ENCODE peak calls at places on chromosomes 11 and 22, in eight cellular contexts. X is IMR-90, C is cardiac muscle cell, S is AG04450, P is HCT116, G is left ventricle myocardium inferior, J is astrocyte, W is stomach. Q is an unnamed sample.

GRCh38 chr11:72896431-72896830 is 82.2 kb downstream of the ATG16L2 start:
- DNase-seq in X (no peak), C (no peak), S (no peak), P (no peak), G (no peak), J (no peak), W (no peak), Q (no peak)

GRCh38 chr11:57514538-57515331 is 767 bp downstream of the SLC43A1 start:
- DNase-seq in X (peak; percentile 24), C (peak; percentile 47), S (no peak), P (no peak), G (peak; percentile 69), J (no peak), W (peak; percentile 69), Q (peak; percentile 89)

GRCh38 chr11:93737904-93738612 is 3.2 kb downstream of the TAF1D start:
- DNase-seq in X (peak; percentile 18), C (no peak), S (no peak), P (no peak), G (no peak), J (peak; percentile 18), W (no peak), Q (no peak)

GRCh38 chr11:783581-784015 is 6.3 kb downstream of the CEND1 start:
- DNase-seq in X (peak; percentile 96), C (peak; percentile 80), S (peak; percentile 89), P (peak; percentile 78), G (peak; percentile 68), J (peak; percentile 86), W (peak; percentile 89), Q (peak; percentile 92)

GRCh38 chr11:110217478-110217877 is 78.9 kb downstream of the RDX start:
- DNase-seq in X (no peak), C (no peak), S (no peak), P (no peak), G (no peak), J (no peak), W (no peak), Q (no peak)

GRCh38 chr22:42399315-42400271 is 32.6 kb downstream of the NFAM1 start:
- DNase-seq in X (no peak), C (peak; percentile 3), S (no peak), P (no peak), G (peak; percentile 27), J (peak; percentile 2), W (peak; percentile 30), Q (peak; percentile 69)

GRCh38 chr11:75325713-75326438 is 25.6 kb downstream of the ARRB1 start:
- DNase-seq in X (peak; percentile 97), C (peak; percentile 93), S (peak; percentile 79), P (peak; percentile 71), G (peak; percentile 70), J (peak; percentile 95), W (peak; percentile 85), Q (peak; percentile 82)

GRCh38 chr11:81707881-81708280 is 1025.8 kb downstream of the FAM181B start:
- DNase-seq in X (no peak), C (no peak), S (no peak), P (no peak), G (no peak), J (no peak), W (no peak), Q (no peak)

GRCh38 chr11:61713464-61713863 is 33.3 kb downstream of the DAGLA start:
- DNase-seq in X (no peak), C (no peak), S (no peak), P (no peak), G (no peak), J (no peak), W (no peak), Q (no peak)

GRCh38 chr11:123653997-123654565 is 343 bp downstream of the SCN3B start:
- DNase-seq in X (peak; percentile 34), C (peak; percentile 51), S (peak; percentile 1), P (no peak), G (peak; percentile 58), J (peak; percentile 49), W (peak; percentile 32), Q (peak; percentile 84)

GRCh38 chr22:27492566-27493201 is 308.9 kb downstream of the MN1 start:
- DNase-seq in X (no peak), C (no peak), S (no peak), P (no peak), G (no peak), J (no peak), W (no peak), Q (no peak)

GRCh38 chr11:120750647-120751419 is 239.3 kb downstream of the GRIK4 start:
- DNase-seq in X (no peak), C (no peak), S (no peak), P (no peak), G (no peak), J (no peak), W (no peak), Q (no peak)

GRCh38 chr22:41524283-41524682 is 20.0 kb downstream of the POLR3H start:
- DNase-seq in X (peak; percentile 78), C (peak; percentile 40), S (peak; percentile 50), P (no peak), G (peak; percentile 71), J (no peak), W (peak; percentile 92), Q (peak; percentile 92)

GRCh38 chr11:63445720-63446119 is 45.2 kb downstream of the PLAAT5 start:
- DNase-seq in X (peak; percentile 42), C (peak; percentile 5), S (no peak), P (no peak), G (no peak), J (peak; percentile 43), W (no peak), Q (no peak)

DNA sequence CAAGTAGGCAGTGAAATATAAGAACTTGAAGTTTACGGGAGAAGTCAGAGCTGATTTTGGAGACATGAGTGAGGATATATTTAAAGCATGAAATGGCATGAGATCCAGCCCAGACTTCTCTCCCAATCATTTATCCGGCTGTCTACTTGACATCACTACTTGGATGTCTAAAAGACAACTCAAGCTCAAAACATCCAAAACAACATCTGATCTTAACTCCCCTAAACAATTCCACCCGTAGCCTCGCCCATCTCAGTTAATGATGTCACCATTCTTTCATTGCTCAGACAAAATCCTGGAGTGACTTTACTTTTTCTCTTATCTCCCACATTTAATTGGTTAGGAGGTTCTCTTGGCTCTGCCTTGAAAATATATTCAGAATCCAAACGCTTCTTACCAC is 44.5 kb downstream of the WEE1 start:
- DNase-seq in X (peak; percentile 87), C (no peak), S (no peak), P (no peak), G (no peak), J (peak; percentile 62), W (no peak), Q (no peak)
- H3K4me3 ChIP-seq in X (no peak overlapping the region), C (no peak overlapping the region), S (no peak overlapping the region), P (no peak overlapping the region), G (no peak overlapping the region), J (no peak overlapping the region), W (no peak overlapping the region), Q (no peak overlapping the region)

DNA sequence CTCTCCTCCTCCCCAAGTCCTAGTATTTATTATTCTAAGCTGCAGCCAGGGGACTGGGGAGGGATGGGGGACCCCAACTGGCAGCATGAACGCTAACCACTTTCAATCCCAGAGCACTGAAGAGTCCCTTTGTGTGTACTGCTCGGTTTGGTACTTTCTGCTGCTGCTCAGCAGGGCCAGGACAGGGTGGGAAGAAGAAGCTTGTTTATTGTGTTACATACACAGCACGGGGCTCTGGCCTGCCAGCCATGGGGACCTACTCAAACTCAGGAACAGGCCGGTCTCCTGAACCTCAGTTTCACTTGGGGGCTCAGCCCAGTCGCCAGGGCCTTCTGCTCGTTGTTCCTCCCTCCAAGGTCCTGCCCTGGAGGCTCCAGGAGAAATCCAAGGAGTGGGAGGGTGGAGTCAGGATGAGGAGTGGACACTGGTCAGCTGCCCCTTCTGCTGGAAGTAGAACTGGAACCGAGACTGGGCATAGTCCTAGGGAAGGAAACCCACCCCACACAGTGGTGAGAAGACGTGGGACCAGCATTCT is 616 bp upstream of the CPT1B start:
- DNase-seq in X (no peak), C (no peak), S (no peak), P (no peak), G (no peak), J (no peak), W (no peak), Q (no peak)
- H3K27ac ChIP-seq in X (peak overlapping the region; percentile 9), C (peak overlapping the region; percentile 93), S (no peak overlapping the region), P (no peak overlapping the region), G (peak overlapping the region; percentile 99), J (no peak overlapping the region), W (no peak overlapping the region), Q (peak overlapping the region; percentile 80)

DNA sequence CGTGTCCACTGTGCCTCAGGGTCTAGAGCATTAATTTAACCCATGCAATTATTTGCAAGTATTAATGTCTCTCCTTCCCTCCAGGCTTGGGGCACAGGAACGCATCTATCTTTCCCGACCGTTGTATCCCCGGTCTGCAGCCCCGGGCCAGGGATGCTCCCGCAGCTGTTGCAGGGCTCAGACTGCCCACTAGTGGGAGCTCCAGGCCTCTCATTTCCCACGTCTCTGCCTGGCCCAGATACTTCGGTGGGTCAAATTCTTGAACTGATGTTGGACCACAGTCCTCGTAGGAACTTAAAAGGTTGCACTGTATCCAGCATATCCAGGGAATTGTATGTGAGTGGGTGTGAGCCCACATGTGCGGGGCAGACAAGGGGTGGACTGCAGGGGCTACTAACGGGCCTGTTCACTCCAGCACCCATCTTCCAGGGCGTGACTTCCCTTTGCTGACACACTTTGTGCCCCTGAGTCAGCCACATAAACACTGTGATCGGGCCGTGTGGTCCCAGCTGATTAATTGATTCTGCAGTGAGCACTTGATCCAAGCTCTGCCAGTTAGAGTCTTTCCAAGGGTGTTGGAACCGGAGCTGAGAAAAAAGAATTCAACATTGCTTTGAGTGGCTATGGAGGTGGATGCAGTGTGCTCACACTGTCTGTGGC is 451.3 kb downstream of the TBC1D22A start:
- DNase-seq in X (no peak), C (peak; percentile 16), S (no peak), P (peak; percentile 12), G (no peak), J (no peak), W (peak; percentile 28), Q (peak; percentile 19)
- H3K9me3 ChIP-seq in X (peaks cover 4% of the 10 kb centered on the region), C (no peaks in the 10 kb centered on the region), S (peaks cover 29% of the 10 kb centered on the region), P (no peaks in the 10 kb centered on the region), G (no peaks in the 10 kb centered on the region), J (peaks cover 3% of the 10 kb centered on the region), W (no peaks in the 10 kb centered on the region), Q (no peaks in the 10 kb centered on the region)

GRCh38 chr11:66371627-66372415 is at the start of gene SLC29A2:
- DNase-seq in X (no peak), C (no peak), S (no peak), P (peak; percentile 82), G (peak; percentile 73), J (no peak), W (peak; percentile 88), Q (peak; percentile 90)
- H3K4me3 ChIP-seq in X (peak within 1 kb of the TSS; percentile 61), C (peak within 1 kb of the TSS; percentile 81), S (peak within 1 kb of the TSS; percentile 61), P (peak within 1 kb of the TSS; percentile 76), G (peak within 1 kb of the TSS; percentile 86), J (peak within 1 kb of the TSS; percentile 52), W (peak within 1 kb of the TSS; percentile 83), Q (peak within 1 kb of the TSS; percentile 59)

GRCh38 chr11:5421811-5422210 is at the start of gene OR51Q1:
- DNase-seq in X (no peak), C (no peak), S (no peak), P (no peak), G (no peak), J (no peak), W (no peak), Q (no peak)
- H3K27ac ChIP-seq in X (no peak within 1 kb of the TSS), C (no peak within 1 kb of the TSS), S (no peak within 1 kb of the TSS), P (peak within 1 kb of the TSS; percentile 32), G (no peak within 1 kb of the TSS), J (no peak within 1 kb of the TSS), W (no peak within 1 kb of the TSS), Q (no peak within 1 kb of the TSS)